ENCODE peak calls at places on chromosome 2, in five cellular contexts. I, T, Z, B and D are unnamed samples.

GRCh38 chr2:127170021-127170420 is 50.1 kb downstream of the CYP27C1 start:
- DNase-seq in I (no peak), T (no peak), Z (no peak), B (no peak), D (no peak)

GRCh38 chr2:33307659-33308311 is 168.7 kb upstream of the RASGRP3 start:
- DNase-seq in I (no peak), T (peak), Z (no peak), B (no peak), D (no peak)

GRCh38 chr2:135745545-135745944 is 3.9 kb downstream of the UBXN4 start:
- DNase-seq in I (no peak), T (peak), Z (no peak), B (no peak), D (no peak)

GRCh38 chr2:12594590-12594989 is 122.1 kb upstream of the TRIB2 start:
- DNase-seq in I (no peak), T (no peak), Z (no peak), B (no peak), D (no peak)

GRCh38 chr2:231170058-231170457 is 28.4 kb upstream of the ARMC9 start:
- DNase-seq in I (no peak), T (peak), Z (no peak), B (no peak), D (peak)

GRCh38 chr2:86703704-86704370 is 16.3 kb upstream of the RMND5A start:
- DNase-seq in I (no peak), T (peak), Z (peak), B (no peak), D (no peak)

GRCh38 chr2:67516899-67517530 is 119.9 kb downstream of the ETAA1 start:
- DNase-seq in I (no peak), T (peak), Z (no peak), B (no peak), D (peak)

GRCh38 chr2:173075781-173076556 is at the start of gene MAP3K20:
- DNase-seq in I (peak), T (peak), Z (peak), B (no peak), D (no peak)

GRCh38 chr2:143521404-143521803 is 392.2 kb downstream of the ARHGAP15 start:
- DNase-seq in I (no peak), T (no peak), Z (no peak), B (no peak), D (no peak)

GRCh38 chr2:240917684-240918257 is 11.6 kb downstream of the CROCC2 start:
- DNase-seq in I (peak), T (no peak), Z (no peak), B (no peak), D (no peak)

GRCh38 chr2:69466728-69467127 is 29.5 kb upstream of the NFU1 start:
- DNase-seq in I (no peak), T (peak), Z (no peak), B (no peak), D (no peak)

GRCh38 chr2:175880-176800 is 87.7 kb downstream of the SH3YL1 start:
- DNase-seq in I (no peak), T (no peak), Z (no peak), B (peak), D (no peak)

GRCh38 chr2:105497094-105497493 is 98.2 kb upstream of the FHL2 start:
- DNase-seq in I (no peak), T (no peak), Z (no peak), B (no peak), D (no peak)

GRCh38 chr2:198424112-198424511 is 619.7 kb downstream of the PLCL1 start:
- DNase-seq in I (no peak), T (no peak), Z (no peak), B (no peak), D (no peak)

GRCh38 chr2:98253461-98254073 is 92.7 kb upstream of the CNGA3 start:
- DNase-seq in I (no peak), T (peak), Z (no peak), B (no peak), D (no peak)

GRCh38 chr2:23595601-23596251 is 210.7 kb downstream of the KLHL29 start:
- DNase-seq in I (no peak), T (peak), Z (no peak), B (no peak), D (no peak)

GRCh38 chr2:65605427-65606058 is 173.1 kb upstream of the SPRED2 start:
- DNase-seq in I (no peak), T (no peak), Z (no peak), B (peak), D (no peak)

GRCh38 chr2:218743072-218743471 is 32.4 kb downstream of the TTLL4 start:
- DNase-seq in I (no peak), T (no peak), Z (no peak), B (no peak), D (no peak)

GRCh38 chr2:96265349-96265839 is 403 bp downstream of the TMEM127 start:
- DNase-seq in I (peak), T (no peak), Z (peak), B (no peak), D (no peak)

GRCh38 chr2:126029316-126029715 is 626.6 kb upstream of the GYPC start:
- DNase-seq in I (no peak), T (no peak), Z (no peak), B (no peak), D (no peak)

DNA sequence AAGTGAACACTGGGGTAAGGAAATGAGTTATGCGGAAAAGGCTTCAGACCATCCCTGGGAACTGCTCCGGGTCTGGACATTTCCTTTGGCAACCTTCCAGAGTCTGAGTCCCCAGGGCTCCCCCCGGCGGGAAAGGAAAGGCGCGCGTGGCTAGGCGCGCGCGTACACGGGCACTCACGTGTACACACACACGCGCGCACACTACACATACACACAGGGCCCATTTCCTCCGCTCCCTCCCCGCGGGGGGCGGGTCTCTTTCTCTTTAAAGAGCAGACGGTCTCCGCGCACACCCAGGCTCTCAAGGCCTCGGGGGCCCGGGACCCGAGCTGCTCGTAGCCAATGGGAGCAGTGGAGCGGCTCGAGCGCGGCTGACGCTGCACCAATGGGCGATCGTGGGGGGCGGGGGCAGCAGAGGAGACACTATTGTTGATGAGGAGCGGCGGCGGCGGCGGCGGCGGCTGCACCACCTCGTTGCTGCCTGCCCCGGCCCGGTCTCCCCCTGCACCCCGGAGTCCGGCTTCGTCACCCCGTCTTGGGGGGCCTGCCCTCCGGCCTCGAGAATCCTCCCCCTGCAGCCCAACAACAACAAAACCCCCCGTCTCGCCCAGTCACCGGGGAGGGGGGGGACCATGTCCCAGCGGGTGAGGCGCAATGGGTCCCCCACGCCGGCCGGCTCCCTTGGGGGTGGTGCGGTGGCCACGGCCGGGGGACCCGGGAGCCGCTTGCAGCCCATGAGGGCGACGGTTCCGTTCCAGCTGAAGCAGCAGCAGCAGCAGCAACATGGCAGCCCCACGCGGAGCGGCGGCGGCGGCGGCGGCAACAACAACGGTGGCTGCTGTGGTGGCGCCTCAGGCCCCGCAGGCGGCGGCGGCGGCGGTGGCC is at the start of gene FAM117B:
- DNase-seq in I (peak), T (peak), Z (peak), B (peak), D (peak)
- TF ChIP-seq CTCF in I (no peak), T (peak), Z (no peak), B (no peak), D (no peak)

DNA sequence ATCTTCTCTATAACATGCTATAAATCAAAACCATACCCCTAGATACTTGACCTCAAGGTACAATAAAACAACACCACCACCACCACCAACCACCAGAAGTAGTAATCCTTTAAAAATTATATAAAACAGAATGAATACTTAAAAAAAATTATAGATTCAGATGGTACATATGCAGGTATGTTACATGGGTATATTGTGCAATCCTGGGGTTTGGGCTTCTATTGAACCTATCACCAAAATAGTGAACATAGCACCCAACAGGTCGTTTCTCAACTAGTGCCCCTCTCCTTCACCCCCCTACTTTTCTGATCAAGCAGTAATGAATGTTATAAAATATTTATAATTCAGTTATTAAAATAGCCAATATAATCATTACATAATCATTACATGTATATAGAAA is 71.1 kb upstream of the CHN1 start:
- DNase-seq in I (no peak), T (no peak), Z (no peak), B (no peak), D (no peak)
- TF ChIP-seq CTCF in I (no peak), T (no peak), Z (no peak), B (no peak), D (no peak)

GRCh38 chr2:119531292-119531691 is 7.0 kb upstream of the SCTR start:
- DNase-seq in I (no peak), T (no peak), Z (no peak), B (no peak), D (no peak)
- TF ChIP-seq CTCF in I (no peak), T (no peak), Z (no peak), B (no peak), D (no peak)

DNA sequence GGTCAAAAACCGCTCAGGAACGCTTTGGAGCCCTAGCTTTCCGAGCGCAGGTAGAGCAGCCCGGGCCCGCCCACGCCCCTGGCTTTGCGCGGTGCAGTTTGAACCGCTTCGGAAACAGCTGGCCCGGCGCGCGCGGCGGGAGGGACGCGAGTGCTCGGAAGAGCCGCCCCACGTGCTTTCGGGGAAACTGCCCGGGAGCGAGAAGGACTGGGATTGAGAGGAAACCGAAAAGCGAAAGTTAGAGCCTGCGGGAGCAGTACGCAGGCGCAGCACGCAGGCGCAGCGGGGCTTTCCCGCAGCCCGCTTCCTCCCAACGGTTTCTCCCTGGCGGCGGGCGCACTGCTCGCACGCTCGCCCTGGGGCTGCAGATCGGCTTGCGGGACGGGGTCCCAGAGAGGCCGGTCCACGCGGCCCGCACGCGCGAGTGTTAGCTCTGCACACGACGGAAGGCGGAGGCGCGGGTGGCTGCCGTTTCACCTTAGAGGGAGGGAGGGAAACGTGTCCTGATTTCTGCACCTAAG is 6.3 kb upstream of the STAT1 start:
- DNase-seq in I (peak), T (peak), Z (peak), B (peak), D (peak)
- TF ChIP-seq CTCF in I (no peak), T (no peak), Z (no peak), B (peak), D (no peak)